ENCODE peak calls at places on chromosomes 1 and 21, in five cellular contexts. X is SK-N-SH, Z is HS-27A, L is iris pigment epithelial cell, F is left colon. W is an unnamed sample.

GRCh38 chr1:66436378-66437135 is 97.4 kb upstream of the SGIP1 start:
- DNase-seq in X (no peak), Z (peak), L (peak), F (no peak), W (peak)

GRCh38 chr21:42564561-42564971 is 50.9 kb downstream of the SLC37A1 start:
- DNase-seq in X (no peak), Z (no peak), L (no peak), F (no peak), W (no peak)

GRCh38 chr1:182841368-182841988 is 2.3 kb downstream of the DHX9 start:
- DNase-seq in X (peak), Z (no peak), L (peak), F (no peak), W (peak)

GRCh38 chr1:66393586-66394334 is 140.2 kb upstream of the SGIP1 start:
- DNase-seq in X (no peak), Z (no peak), L (no peak), F (no peak), W (no peak)

GRCh38 chr1:152185544-152186391 is 26.7 kb upstream of the RPTN start:
- DNase-seq in X (peak), Z (no peak), L (peak), F (peak), W (peak)

GRCh38 chr1:65049941-65050713 is 83.8 kb upstream of the JAK1 start:
- DNase-seq in X (no peak), Z (no peak), L (no peak), F (no peak), W (no peak)

GRCh38 chr21:42155045-42155855 is 63.7 kb upstream of the ABCG1 start:
- DNase-seq in X (no peak), Z (no peak), L (no peak), F (no peak), W (no peak)

GRCh38 chr1:26177182-26177684 is at the start of gene CNKSR1:
- DNase-seq in X (no peak), Z (no peak), L (no peak), F (peak), W (no peak)

GRCh38 chr1:246801241-246802020 is 77.2 kb downstream of the SCCPDH start:
- DNase-seq in X (peak), Z (no peak), L (no peak), F (no peak), W (peak)

GRCh38 chr1:22529901-22530621 is 33.2 kb upstream of the EPHA8 start:
- DNase-seq in X (no peak), Z (no peak), L (no peak), F (no peak), W (no peak)

GRCh38 chr1:7526867-7527732 is 244.0 kb upstream of the VAMP3 start:
- DNase-seq in X (no peak), Z (no peak), L (peak), F (no peak), W (peak)

W was measured in astrocyte of the spinal cord.